ENCODE peak calls at places on chromosomes 5 and 9, in five cellular contexts. F is hepatocyte, S is HCT116, N is omental fat pad, R is uterus. O is an unnamed sample.

GRCh38 chr9:91720746-91721705 is 229.0 kb downstream of the ROR2 start:
- DNase-seq in F (no peak), N (no peak), R (peak), S (no peak), O (no peak)

GRCh38 chr5:134114886-134115805 is 665 bp downstream of the TCF7 start:
- DNase-seq in S (no peak), N (no peak), F (peak), R (no peak), O (no peak)

GRCh38 chr5:1540831-1541661 is 17.3 kb upstream of the LPCAT1 start:
- DNase-seq in N (no peak), S (no peak), R (peak), F (no peak), O (peak)

GRCh38 chr5:123505633-123506032 is 6.3 kb upstream of the CSNK1G3 start:
- DNase-seq in S (no peak), N (no peak), F (no peak), R (no peak), O (no peak)

GRCh38 chr5:158967566-158967965 is 132.2 kb downstream of the EBF1 start:
- DNase-seq in F (no peak), S (no peak), N (no peak), R (no peak), O (no peak)

GRCh38 chr5:2032432-2032831 is 149.7 kb upstream of the IRX4 start:
- DNase-seq in N (no peak), F (no peak), S (no peak), R (no peak), O (no peak)

GRCh38 chr5:161096006-161096405 is 244.0 kb upstream of the ATP10B start:
- DNase-seq in S (no peak), N (no peak), R (no peak), F (no peak), O (no peak)

GRCh38 chr9:125172351-125172750 is 17.3 kb downstream of the PPP6C start:
- DNase-seq in S (no peak), N (no peak), F (no peak), R (no peak), O (no peak)

GRCh38 chr5:74199005-74199404 is 441.5 kb downstream of the ENC1 start:
- DNase-seq in S (no peak), N (no peak), R (no peak), F (no peak), O (no peak)

GRCh38 chr9:123048748-123049147 is 15.3 kb downstream of the GPR21 start:
- DNase-seq in F (no peak), R (no peak), S (no peak), N (no peak), O (no peak)

GRCh38 chr5:63233906-63234305 is 655.3 kb downstream of the LRRC70 start:
- DNase-seq in N (no peak), F (no peak), R (no peak), S (no peak), O (no peak)

GRCh38 chr9:136079211-136079915 is 15.7 kb downstream of the NACC2 start:
- DNase-seq in R (no peak), S (no peak), N (no peak), F (no peak), O (no peak)

GRCh38 chr9:95381243-95381642 is 63.7 kb upstream of the FANCC start:
- DNase-seq in R (no peak), F (no peak), N (no peak), S (no peak), O (no peak)

GRCh38 chr5:88679638-88680037 is 203.3 kb downstream of the MEF2C start:
- DNase-seq in S (no peak), N (no peak), R (no peak), F (no peak), O (no peak)

GRCh38 chr9:93133641-93134017 is 422 bp downstream of the NINJ1 start:
- DNase-seq in F (peak), R (peak), N (peak), S (no peak), O (no peak)

GRCh38 chr9:93262537-93263310 is 78.8 kb downstream of the WNK2 start:
- DNase-seq in N (peak), R (no peak), S (no peak), F (peak), O (peak)

GRCh38 chr5:96742519-96742918 is 65.2 kb downstream of the ERAP1 start:
- DNase-seq in F (no peak), S (no peak), N (no peak), R (no peak), O (no peak)

GRCh38 chr9:74697535-74697934 is 190.2 kb downstream of the TRPM6 start:
- DNase-seq in F (no peak), R (no peak), N (no peak), S (no peak), O (no peak)

DNA sequence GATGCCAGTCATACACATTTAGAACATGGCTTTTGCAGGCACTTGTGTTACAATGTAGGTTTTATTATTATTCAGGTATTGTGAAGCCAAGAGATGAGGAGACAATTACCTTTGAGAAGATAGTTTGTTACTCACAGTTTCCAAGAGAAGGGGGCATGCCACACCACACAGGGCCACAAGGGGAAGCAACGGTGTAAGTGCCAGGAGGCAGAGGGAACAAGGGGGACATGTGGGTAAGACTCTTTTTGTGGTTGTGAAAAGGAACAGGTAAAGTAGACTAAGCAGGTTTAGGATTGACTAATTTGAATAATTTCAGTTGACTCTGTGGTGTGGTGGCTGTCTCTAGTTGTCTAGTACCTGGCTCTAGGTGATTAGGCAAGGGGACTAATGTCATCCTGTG is 191.2 kb downstream of the TRPM6 start:
- DNase-seq in N (no peak), R (no peak), S (no peak), F (no peak), O (no peak)
- TF ChIP-seq CTCF in N (no peak), R (no peak), S (peak), F (no peak), O (no peak)

GRCh38 chr5:157132302-157132612 is 10.4 kb downstream of the MED7 start:
- DNase-seq in R (no peak), F (no peak), N (no peak), S (no peak), O (no peak)
- TF ChIP-seq CTCF in R (no peak), F (no peak), N (no peak), S (no peak), O (no peak)

DNA sequence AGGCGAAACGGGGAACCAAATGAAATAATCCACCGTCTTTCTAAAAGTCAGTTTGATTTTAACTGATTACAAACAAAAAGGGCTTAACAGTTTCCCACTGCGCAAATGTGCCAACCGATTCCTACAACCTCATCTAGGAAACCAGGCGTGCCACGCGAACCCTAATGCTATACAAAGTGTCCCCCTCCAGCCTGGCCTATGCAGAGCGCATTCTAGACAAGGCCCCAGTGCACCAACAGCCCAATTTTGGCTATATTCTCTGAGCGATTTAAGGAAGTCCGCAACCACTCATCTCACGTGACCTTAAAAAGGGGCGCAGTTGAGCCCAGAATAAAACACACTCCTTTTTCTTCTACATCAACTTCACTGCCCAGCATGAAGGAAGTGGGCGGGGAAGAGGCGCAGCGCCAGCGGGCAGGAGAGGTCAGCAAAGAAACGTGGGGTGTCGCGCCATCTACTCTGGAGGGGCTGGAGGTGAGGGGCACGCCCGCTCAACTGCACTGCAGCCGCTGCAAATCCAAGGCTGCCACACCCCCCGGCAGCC is 779 bp downstream of the FAM13B start:
- DNase-seq in S (no peak), R (peak), N (no peak), F (peak), O (no peak)
- TF ChIP-seq CTCF in S (no peak), R (no peak), N (no peak), F (no peak), O (no peak)

GRCh38 chr9:134025606-134026541 is 593 bp downstream of the BRD3OS start:
- DNase-seq in S (no peak), N (no peak), R (peak), F (peak), O (peak)
- TF ChIP-seq CTCF in S (no peak), N (no peak), R (no peak), F (no peak), O (peak)

GRCh38 chr5:120088831-120089230 is 375.3 kb upstream of the PRR16 start:
- DNase-seq in R (no peak), N (no peak), F (no peak), S (no peak), O (no peak)

GRCh38 chr5:120083851-120084615 is 380.1 kb upstream of the PRR16 start:
- DNase-seq in R (no peak), F (no peak), S (no peak), N (no peak), O (no peak)

GRCh38 chr5:120082316-120083068 is 381.6 kb upstream of the PRR16 start:
- DNase-seq in S (no peak), R (no peak), F (no peak), N (no peak), O (no peak)

GRCh38 chr5:120091376-120091948 is 372.6 kb upstream of the PRR16 start:
- DNase-seq in F (no peak), N (no peak), R (no peak), S (no peak), O (no peak)

DNA sequence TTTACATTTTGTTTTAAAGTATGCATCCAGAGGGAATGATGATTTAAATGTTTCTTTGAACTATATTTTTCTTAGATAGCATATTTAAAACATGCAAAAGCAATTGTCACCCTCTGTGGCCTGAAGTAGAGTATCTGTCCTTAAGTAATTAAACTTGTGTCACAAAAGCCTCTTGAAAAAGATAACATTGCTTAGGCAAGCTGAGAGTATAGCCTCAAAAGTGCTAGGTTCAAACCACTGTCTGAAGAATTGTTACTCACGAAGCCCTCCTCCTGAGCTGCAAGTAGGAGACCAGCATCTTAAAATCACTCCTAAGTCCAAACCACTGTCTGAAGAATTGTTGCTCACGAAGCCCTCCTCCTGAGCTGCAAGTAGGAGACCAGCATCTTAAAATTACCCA is 378.0 kb upstream of the PRR16 start:
- DNase-seq in N (no peak), R (no peak), F (no peak), S (no peak), O (no peak)
- TF ChIP-seq CTCF in N (no peak), R (no peak), F (no peak), S (no peak), O (no peak)